ENCODE peak calls at places on chromosomes 6 and 20, in five cellular contexts. W is effector CD4-positive, alpha-beta T cell; X is SW 1271; M is GM19239; K is naive B cell. R is an unnamed sample.

GRCh38 chr20:46622125-46622524 is 29.1 kb downstream of the SLC13A3 start:
- DNase-seq in W (no peak), X (no peak), M (no peak), K (no peak), R (no peak)

GRCh38 chr20:18166939-18167338 is 29.3 kb downstream of the KAT14 start:
- DNase-seq in W (no peak), X (no peak), M (no peak), K (no peak), R (no peak)

GRCh38 chr6:15501806-15502450 is 160.9 kb downstream of the DTNBP1 start:
- DNase-seq in W (no peak), X (no peak), M (no peak), K (no peak), R (no peak)

GRCh38 chr6:133938533-133938932 is 14.5 kb upstream of the TBPL1 start:
- DNase-seq in W (no peak), X (no peak), M (no peak), K (no peak), R (no peak)

GRCh38 chr20:1324598-1325172 is 4.3 kb downstream of the SDCBP2 start:
- DNase-seq in W (peak), X (no peak), M (no peak), K (no peak), R (no peak)

GRCh38 chr6:136593748-136594490 is 43.7 kb upstream of the MAP7 start:
- DNase-seq in W (no peak), X (peak), M (peak), K (peak), R (no peak)

GRCh38 chr6:134123666-134124208 is 71.3 kb upstream of the SLC2A12 start:
- DNase-seq in W (peak), X (peak), M (no peak), K (no peak), R (peak)

GRCh38 chr6:119865466-119866350 is 516.1 kb upstream of the MAN1A1 start:
- DNase-seq in W (no peak), X (no peak), M (no peak), K (no peak), R (no peak)

GRCh38 chr6:36436466-36436865 is 6.2 kb downstream of the PXT1 start:
- DNase-seq in W (no peak), X (no peak), M (no peak), K (no peak), R (no peak)

GRCh38 chr6:3766219-3766618 is 14.7 kb upstream of the PXDC1 start:
- DNase-seq in W (no peak), X (no peak), M (no peak), K (no peak), R (no peak)

GRCh38 chr6:168774381-168774780 is 333.4 kb downstream of the SMOC2 start:
- DNase-seq in W (no peak), X (no peak), M (no peak), K (no peak), R (no peak)

GRCh38 chr20:48728042-48728837 is 99.6 kb downstream of the PREX1 start:
- DNase-seq in W (no peak), X (no peak), M (no peak), K (no peak), R (no peak)

GRCh38 chr20:47541355-47541922 is 39.8 kb downstream of the NCOA3 start:
- DNase-seq in W (no peak), X (no peak), M (no peak), K (no peak), R (no peak)

GRCh38 chr20:35788796-35789195 is 17.0 kb downstream of the PHF20 start:
- DNase-seq in W (no peak), X (no peak), M (no peak), K (no peak), R (no peak)

GRCh38 chr20:3218307-3218988 is 9.2 kb downstream of the ITPA start:
- DNase-seq in W (peak), X (no peak), M (peak), K (peak), R (no peak)

GRCh38 chr20:34514897-34515483 is 1.2 kb upstream of the DYNLRB1 start:
- DNase-seq in W (no peak), X (no peak), M (no peak), K (no peak), R (no peak)

GRCh38 chr6:38933426-38933825 is 115.2 kb upstream of the GLP1R start:
- DNase-seq in W (no peak), X (no peak), M (no peak), K (no peak), R (no peak)

R was measured in NCI-H748 treated with DMSO at 0.1 percent for 48 hours.